ENCODE peak calls at places on chromosomes 13 and 19, in ten cellular contexts. P is right lobe of liver; F is CD4-positive, CD25-positive, alpha-beta regulatory T cell; S is GM10248; W is brain microvascular endothelial cell; Q is psoas muscle; D is NCI-H226; T is activated CD4-positive, alpha-beta T cell treated with anti-CD3 and anti-CD28 coated beads for 24 hours; A is NCI-H1105; K is stimulated activated CD4-positive, alpha-beta T cell treated with anti-CD3 and anti-CD28 coated beads, Interleukin-4, amount 100 ng/mL, for 4 hours. Y is an unnamed sample.

GRCh38 chr13:38042771-38043170 is 173.2 kb upstream of the TRPC4 start:
- DNase-seq in K (no peak), D (no peak), P (no peak), Q (no peak), F (no peak), W (peak), T (no peak), S (no peak), A (no peak), Y (no peak)

GRCh38 chr13:29548722-29549446 is 46.6 kb downstream of the SLC7A1 start:
- DNase-seq in P (no peak), W (peak), D (no peak), A (no peak), F (no peak), K (no peak), Q (no peak), S (no peak), T (no peak), Y (no peak)

GRCh38 chr19:6481541-6482342 is at the start of gene DENND1C:
- DNase-seq in T (peak), A (no peak), S (peak), D (no peak), F (peak), Q (peak), P (no peak), W (no peak), K (peak), Y (peak)

GRCh38 chr19:12984143-12984627 is 11.1 kb upstream of the NFIX start:
- DNase-seq in K (no peak), Q (no peak), W (no peak), A (no peak), F (no peak), S (no peak), T (no peak), D (no peak), P (no peak), Y (no peak)

GRCh38 chr13:30963794-30964193 is 31.3 kb downstream of the TEX26 start:
- DNase-seq in K (no peak), F (no peak), T (no peak), D (no peak), S (no peak), Q (no peak), A (no peak), P (no peak), W (peak), Y (no peak)

GRCh38 chr13:26460652-26461051 is 96.8 kb upstream of the WASF3 start:
- DNase-seq in F (no peak), A (no peak), T (no peak), Q (peak), P (no peak), D (no peak), W (peak), K (no peak), S (no peak), Y (peak)

GRCh38 chr13:50339291-50339690 is 324.0 kb downstream of the KCNRG start:
- DNase-seq in W (no peak), P (no peak), S (no peak), A (no peak), K (no peak), D (no peak), F (no peak), T (no peak), Q (no peak), Y (no peak)

GRCh38 chr19:35027851-35028599 is 2.2 kb upstream of the SCN1B start:
- DNase-seq in S (no peak), F (no peak), A (no peak), K (no peak), T (no peak), Q (peak), W (peak), D (no peak), P (no peak), Y (no peak)

GRCh38 chr19:46737761-46738171 is 8.1 kb upstream of the FKRP start:
- DNase-seq in Q (no peak), D (no peak), S (no peak), F (no peak), P (no peak), A (no peak), K (no peak), T (no peak), W (no peak), Y (no peak)

GRCh38 chr19:28905996-28906395 is 307.0 kb downstream of the UQCRFS1 start:
- DNase-seq in P (no peak), F (no peak), A (no peak), S (no peak), W (peak), D (no peak), Q (no peak), T (no peak), K (no peak), Y (no peak)

GRCh38 chr19:6970021-6970420 is 51.2 kb downstream of the MBD3L2B start:
- DNase-seq in S (no peak), W (no peak), A (no peak), F (no peak), T (no peak), Q (no peak), P (no peak), D (no peak), K (no peak), Y (no peak)

GRCh38 chr13:47794963-47795362 is 206.1 kb downstream of the SUCLA2 start:
- DNase-seq in A (no peak), S (no peak), F (peak), T (no peak), Q (no peak), K (no peak), W (peak), P (no peak), D (no peak), Y (no peak)

GRCh38 chr13:95833126-95833525 is 156.2 kb downstream of the DNAJC3 start:
- DNase-seq in P (no peak), W (no peak), A (no peak), D (no peak), S (no peak), T (no peak), Q (no peak), F (no peak), K (no peak), Y (no peak)

GRCh38 chr13:87123987-87124784 is 547.0 kb upstream of the SLITRK5 start:
- DNase-seq in D (peak), T (no peak), Q (no peak), P (no peak), F (no peak), A (no peak), S (no peak), W (peak), K (no peak), Y (no peak)

GRCh38 chr13:48185018-48185417 is 48.0 kb upstream of the ITM2B start:
- DNase-seq in Q (no peak), A (no peak), W (no peak), K (no peak), S (no peak), T (no peak), P (no peak), F (no peak), D (no peak), Y (no peak)

GRCh38 chr19:54351474-54351873 is 12.5 kb upstream of the LILRA4 start:
- DNase-seq in K (no peak), Q (no peak), W (no peak), T (no peak), S (peak), F (no peak), D (no peak), P (no peak), A (no peak), Y (no peak)

GRCh38 chr13:39410089-39410901 is 192.7 kb downstream of the LHFPL6 start:
- DNase-seq in K (no peak), A (no peak), D (peak), P (no peak), W (no peak), S (no peak), T (no peak), F (no peak), Q (no peak), Y (no peak)

GRCh38 chr13:110012102-110012739 is 225.8 kb upstream of the IRS2 start:
- DNase-seq in D (peak), P (no peak), S (no peak), F (no peak), T (no peak), W (peak), K (no peak), A (no peak), Q (no peak), Y (no peak)

GRCh38 chr13:92346046-92346445 is 880.6 kb upstream of the GPC6 start:
- DNase-seq in F (no peak), A (no peak), P (no peak), W (no peak), Q (no peak), S (no peak), D (no peak), K (no peak), T (no peak), Y (no peak)

GRCh38 chr13:68506888-68507551 is 1276.9 kb upstream of the PCDH9 start:
- DNase-seq in Q (no peak), W (no peak), A (no peak), D (no peak), S (no peak), K (no peak), T (no peak), F (no peak), P (no peak), Y (no peak)

GRCh38 chr19:49294401-49294800 is 30.6 kb downstream of the SLC6A16 start:
- DNase-seq in W (no peak), A (no peak), Q (no peak), F (no peak), S (no peak), D (no peak), P (no peak), T (no peak), K (no peak), Y (no peak)

GRCh38 chr19:13022111-13022858 is 27.0 kb downstream of the NFIX start:
- DNase-seq in K (no peak), T (no peak), A (no peak), Q (peak), P (no peak), W (peak), F (no peak), D (no peak), S (peak), Y (no peak)

GRCh38 chr13:73810647-73811046 is 323.6 kb downstream of the KLF12 start:
- DNase-seq in P (no peak), D (no peak), W (no peak), F (no peak), S (no peak), T (no peak), Q (no peak), A (no peak), K (no peak), Y (no peak)

GRCh38 chr13:27487776-27488175 is 37.4 kb upstream of the MTIF3 start:
- DNase-seq in S (no peak), A (no peak), P (no peak), T (no peak), D (no peak), Q (no peak), W (no peak), F (no peak), K (no peak), Y (no peak)

GRCh38 chr13:93496985-93497673 is 270.5 kb downstream of the GPC6 start:
- DNase-seq in S (no peak), A (peak), F (no peak), W (no peak), T (no peak), D (no peak), Q (no peak), K (no peak), P (no peak), Y (no peak)

GRCh38 chr13:93227280-93227905 is 786 bp downstream of the GPC6 start:
- DNase-seq in K (no peak), Q (peak), S (no peak), D (peak), W (peak), P (peak), A (peak), T (no peak), F (no peak), Y (no peak)

Y was measured in Right ventricle myocardium superior.